ENCODE peak calls at places on chromosome X, in eight cellular contexts. One of them, this sample, is unnamed.

GRCh38 chrX:88604433-88605221 is 142.4 kb upstream of the CPXCR1 start:
- DNase-seq in neural crest cell: no peak
- DNase-seq in hepatocyte: peak; percentile 69
- DNase-seq in fibroblast of the aortic adventitia: no peak
- DNase-seq in tibial artery: no peak
- DNase-seq in ascending aorta: no peak
- DNase-seq in endothelial cell: no peak
- DNase-seq in GM13976: no peak
- DNase-seq in this sample: no peak

GRCh38 chrX:130170752-130171445 is 863 bp upstream of the RAB33A start:
- DNase-seq in neural crest cell: peak; percentile 57
- DNase-seq in hepatocyte: peak; percentile 36
- DNase-seq in fibroblast of the aortic adventitia: no peak
- DNase-seq in tibial artery: peak; percentile 65
- DNase-seq in ascending aorta: peak; percentile 66
- DNase-seq in endothelial cell: peak; percentile 19
- DNase-seq in GM13976: peak; percentile 80
- DNase-seq in this sample: peak; percentile 38

GRCh38 chrX:123330229-123330942 is 146.3 kb downstream of the GRIA3 start:
- DNase-seq in neural crest cell: no peak
- DNase-seq in hepatocyte: no peak
- DNase-seq in fibroblast of the aortic adventitia: no peak
- DNase-seq in tibial artery: no peak
- DNase-seq in ascending aorta: no peak
- DNase-seq in endothelial cell: no peak
- DNase-seq in GM13976: peak; percentile 10
- DNase-seq in this sample: no peak

GRCh38 chrX:24520472-24520871 is 55.4 kb downstream of the PDK3 start:
- DNase-seq in neural crest cell: no peak
- DNase-seq in hepatocyte: no peak
- DNase-seq in fibroblast of the aortic adventitia: no peak
- DNase-seq in tibial artery: no peak
- DNase-seq in ascending aorta: no peak
- DNase-seq in endothelial cell: no peak
- DNase-seq in GM13976: no peak
- DNase-seq in this sample: no peak

GRCh38 chrX:42128587-42128986 is 205.2 kb upstream of the CASK start:
- DNase-seq in neural crest cell: no peak
- DNase-seq in hepatocyte: no peak
- DNase-seq in fibroblast of the aortic adventitia: no peak
- DNase-seq in tibial artery: no peak
- DNase-seq in ascending aorta: no peak
- DNase-seq in endothelial cell: no peak
- DNase-seq in GM13976: no peak
- DNase-seq in this sample: no peak

GRCh38 chrX:134158821-134159512 is 78.0 kb upstream of the CCDC160 start:
- DNase-seq in neural crest cell: no peak
- DNase-seq in hepatocyte: no peak
- DNase-seq in fibroblast of the aortic adventitia: no peak
- DNase-seq in tibial artery: no peak
- DNase-seq in ascending aorta: no peak
- DNase-seq in endothelial cell: no peak
- DNase-seq in GM13976: no peak
- DNase-seq in this sample: no peak

GRCh38 chrX:6695717-6696116 is 160.8 kb upstream of the VCX3A start:
- DNase-seq in neural crest cell: no peak
- DNase-seq in hepatocyte: no peak
- DNase-seq in fibroblast of the aortic adventitia: no peak
- DNase-seq in tibial artery: no peak
- DNase-seq in ascending aorta: no peak
- DNase-seq in endothelial cell: no peak
- DNase-seq in GM13976: no peak
- DNase-seq in this sample: no peak

GRCh38 chrX:18151661-18152060 is 69.0 kb downstream of the BEND2 start:
- DNase-seq in neural crest cell: no peak
- DNase-seq in hepatocyte: no peak
- DNase-seq in fibroblast of the aortic adventitia: no peak
- DNase-seq in tibial artery: no peak
- DNase-seq in ascending aorta: no peak
- DNase-seq in endothelial cell: no peak
- DNase-seq in GM13976: no peak
- DNase-seq in this sample: no peak

GRCh38 chrX:151870603-151871002 is 42.1 kb upstream of the MAGEA4 start:
- DNase-seq in neural crest cell: no peak
- DNase-seq in hepatocyte: no peak
- DNase-seq in fibroblast of the aortic adventitia: peak; percentile 91
- DNase-seq in tibial artery: no peak
- DNase-seq in ascending aorta: no peak
- DNase-seq in endothelial cell: no peak
- DNase-seq in GM13976: no peak
- DNase-seq in this sample: no peak

GRCh38 chrX:21734175-21734574 is 23.7 kb downstream of the SMPX start:
- DNase-seq in neural crest cell: no peak
- DNase-seq in hepatocyte: peak; percentile 26
- DNase-seq in fibroblast of the aortic adventitia: no peak
- DNase-seq in tibial artery: no peak
- DNase-seq in ascending aorta: no peak
- DNase-seq in endothelial cell: no peak
- DNase-seq in GM13976: no peak
- DNase-seq in this sample: no peak

GRCh38 chrX:2498781-2499302 is 1.9 kb downstream of the DHRSX start:
- DNase-seq in neural crest cell: no peak
- DNase-seq in hepatocyte: peak; percentile 44
- DNase-seq in fibroblast of the aortic adventitia: peak; percentile 34
- DNase-seq in tibial artery: peak; percentile 69
- DNase-seq in ascending aorta: no peak
- DNase-seq in endothelial cell: no peak
- DNase-seq in GM13976: no peak
- DNase-seq in this sample: no peak

GRCh38 chrX:11446951-11447350 is 153.7 kb downstream of the AMELX start:
- DNase-seq in neural crest cell: no peak
- DNase-seq in hepatocyte: no peak
- DNase-seq in fibroblast of the aortic adventitia: peak; percentile 27
- DNase-seq in tibial artery: no peak
- DNase-seq in ascending aorta: no peak
- DNase-seq in endothelial cell: no peak
- DNase-seq in GM13976: no peak
- DNase-seq in this sample: no peak

GRCh38 chrX:154840856-154841255 is 6.4 kb upstream of the SMIM9 start:
- DNase-seq in neural crest cell: no peak
- DNase-seq in hepatocyte: peak; percentile 23
- DNase-seq in fibroblast of the aortic adventitia: peak; percentile 80
- DNase-seq in tibial artery: no peak
- DNase-seq in ascending aorta: no peak
- DNase-seq in endothelial cell: no peak
- DNase-seq in GM13976: peak; percentile 45
- DNase-seq in this sample: no peak

GRCh38 chrX:52979993-52980392 is 21.7 kb upstream of the FAM156A start:
- DNase-seq in neural crest cell: no peak
- DNase-seq in hepatocyte: no peak
- DNase-seq in fibroblast of the aortic adventitia: peak; percentile 14
- DNase-seq in tibial artery: no peak
- DNase-seq in ascending aorta: no peak
- DNase-seq in endothelial cell: no peak
- DNase-seq in GM13976: no peak
- DNase-seq in this sample: no peak

GRCh38 chrX:155068165-155068564 is 2.8 kb downstream of the CMC4 start:
- DNase-seq in neural crest cell: no peak
- DNase-seq in hepatocyte: no peak
- DNase-seq in fibroblast of the aortic adventitia: peak; percentile 38
- DNase-seq in tibial artery: no peak
- DNase-seq in ascending aorta: no peak
- DNase-seq in endothelial cell: no peak
- DNase-seq in GM13976: no peak
- DNase-seq in this sample: no peak

GRCh38 chrX:2550288-2551020 is 49.7 kb upstream of the DHRSX start:
- DNase-seq in neural crest cell: no peak
- DNase-seq in hepatocyte: peak; percentile 26
- DNase-seq in fibroblast of the aortic adventitia: no peak
- DNase-seq in tibial artery: no peak
- DNase-seq in ascending aorta: no peak
- DNase-seq in endothelial cell: no peak
- DNase-seq in GM13976: no peak
- DNase-seq in this sample: no peak

GRCh38 chrX:41334866-41335589 is 1.1 kb downstream of the DDX3X start:
- DNase-seq in neural crest cell: peak; percentile 8
- DNase-seq in hepatocyte: peak; percentile 70
- DNase-seq in fibroblast of the aortic adventitia: peak; percentile 70
- DNase-seq in tibial artery: peak; percentile 80
- DNase-seq in ascending aorta: peak; percentile 82
- DNase-seq in endothelial cell: peak; percentile 59
- DNase-seq in GM13976: peak; percentile 64
- DNase-seq in this sample: no peak

GRCh38 chrX:149830192-149830873 is 48.6 kb downstream of the MAGEA9 start:
- DNase-seq in neural crest cell: peak; percentile 25
- DNase-seq in hepatocyte: peak; percentile 33
- DNase-seq in fibroblast of the aortic adventitia: peak; percentile 33
- DNase-seq in tibial artery: no peak
- DNase-seq in ascending aorta: no peak
- DNase-seq in endothelial cell: peak; percentile 26
- DNase-seq in GM13976: no peak
- DNase-seq in this sample: no peak

DNA sequence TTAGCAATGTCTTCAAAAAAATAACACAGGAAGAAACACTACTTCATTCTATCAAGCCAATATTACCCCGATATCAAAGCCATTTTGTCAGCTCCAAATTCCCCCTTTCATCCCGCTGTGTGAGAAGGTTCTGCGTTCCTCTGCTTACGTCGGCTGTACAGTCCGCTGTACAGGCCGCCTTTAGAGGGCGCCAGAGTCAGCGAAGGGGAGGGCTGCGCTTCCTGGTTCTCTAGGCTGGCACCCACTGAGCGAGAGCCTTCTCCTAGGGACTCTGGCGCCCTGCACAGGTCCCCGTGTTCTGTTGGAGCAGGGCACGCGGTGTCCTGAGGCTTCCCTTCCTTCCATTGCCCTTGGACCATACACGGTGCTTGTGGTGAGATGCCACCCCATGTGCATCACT is 25.3 kb upstream of the CT45A1 start:
- DNase-seq in neural crest cell: no peak
- DNase-seq in hepatocyte: no peak
- DNase-seq in fibroblast of the aortic adventitia: no peak
- DNase-seq in tibial artery: no peak
- DNase-seq in ascending aorta: no peak
- DNase-seq in endothelial cell: peak; percentile 31
- DNase-seq in GM13976: no peak
- DNase-seq in this sample: no peak
- TF ChIP-seq CTCF in neural crest cell: peak; percentile 28
- TF ChIP-seq CTCF in hepatocyte: no peak
- TF ChIP-seq CTCF in fibroblast of the aortic adventitia: no peak
- TF ChIP-seq CTCF in tibial artery: no peak
- TF ChIP-seq CTCF in ascending aorta: no peak
- TF ChIP-seq CTCF in endothelial cell: no peak
- TF ChIP-seq CTCF in GM13976: peak; percentile 1
- TF ChIP-seq CTCF in this sample: no peak

DNA sequence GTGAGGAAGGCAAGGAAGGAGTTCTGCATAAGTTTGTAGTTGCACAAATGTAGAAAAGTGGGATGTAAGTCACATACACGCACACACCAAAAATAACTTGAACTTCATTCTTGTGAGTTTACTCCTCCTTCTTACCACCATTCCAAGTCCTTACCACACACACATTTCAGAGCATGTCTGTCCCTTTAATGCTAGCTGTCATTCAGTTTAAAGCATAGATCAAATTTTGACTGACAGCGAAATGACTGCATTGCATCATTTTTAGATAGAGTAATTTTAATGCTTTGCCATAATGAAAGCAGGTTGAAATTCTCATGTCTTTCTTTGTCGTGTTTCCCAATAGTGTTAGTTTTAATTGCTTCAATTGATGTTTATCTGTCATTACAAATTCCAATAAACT is 629.6 kb upstream of the HTR2C start:
- DNase-seq in neural crest cell: no peak
- DNase-seq in hepatocyte: no peak
- DNase-seq in fibroblast of the aortic adventitia: no peak
- DNase-seq in tibial artery: no peak
- DNase-seq in ascending aorta: no peak
- DNase-seq in endothelial cell: no peak
- DNase-seq in GM13976: no peak
- DNase-seq in this sample: no peak
- TF ChIP-seq CTCF in neural crest cell: no peak
- TF ChIP-seq CTCF in hepatocyte: no peak
- TF ChIP-seq CTCF in fibroblast of the aortic adventitia: no peak
- TF ChIP-seq CTCF in tibial artery: no peak
- TF ChIP-seq CTCF in ascending aorta: no peak
- TF ChIP-seq CTCF in endothelial cell: no peak
- TF ChIP-seq CTCF in GM13976: no peak
- TF ChIP-seq CTCF in this sample: no peak

GRCh38 chrX:120514236-120514635 is 45.1 kb upstream of the LAMP2 start:
- DNase-seq in neural crest cell: no peak
- DNase-seq in hepatocyte: peak; percentile 24
- DNase-seq in fibroblast of the aortic adventitia: peak; percentile 37
- DNase-seq in tibial artery: no peak
- DNase-seq in ascending aorta: no peak
- DNase-seq in endothelial cell: peak; percentile 2
- DNase-seq in GM13976: peak; percentile 15
- DNase-seq in this sample: no peak
- TF ChIP-seq CTCF in neural crest cell: peak; percentile 45
- TF ChIP-seq CTCF in hepatocyte: peak; percentile 39
- TF ChIP-seq CTCF in fibroblast of the aortic adventitia: peak; percentile 38
- TF ChIP-seq CTCF in tibial artery: peak; percentile 6
- TF ChIP-seq CTCF in ascending aorta: no peak
- TF ChIP-seq CTCF in endothelial cell: no peak
- TF ChIP-seq CTCF in GM13976: peak; percentile 33
- TF ChIP-seq CTCF in this sample: no peak

DNA sequence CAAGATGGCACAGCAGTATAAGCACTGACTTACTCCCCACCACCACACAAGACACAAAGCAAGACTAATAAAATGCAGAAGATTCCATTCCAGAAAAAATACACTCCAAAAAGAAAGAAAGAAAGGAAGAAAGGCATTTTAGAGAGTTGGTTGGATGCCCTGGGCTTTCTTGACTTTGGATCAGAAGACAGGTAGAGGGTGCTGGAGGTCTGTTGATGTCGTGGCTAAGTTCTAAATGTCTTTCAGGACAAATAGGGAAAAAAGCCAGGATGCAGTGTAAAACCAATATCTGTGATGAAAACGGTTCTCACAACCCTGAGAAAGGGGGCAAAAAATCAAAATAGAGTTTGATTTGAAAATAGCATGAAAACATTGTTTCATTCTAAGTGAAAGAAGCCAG is 555.2 kb upstream of the PRKX start:
- DNase-seq in neural crest cell: no peak
- DNase-seq in hepatocyte: no peak
- DNase-seq in fibroblast of the aortic adventitia: no peak
- DNase-seq in tibial artery: no peak
- DNase-seq in ascending aorta: no peak
- DNase-seq in endothelial cell: no peak
- DNase-seq in GM13976: no peak
- DNase-seq in this sample: no peak
- TF ChIP-seq CTCF in neural crest cell: no peak
- TF ChIP-seq CTCF in hepatocyte: peak; percentile 22
- TF ChIP-seq CTCF in fibroblast of the aortic adventitia: no peak
- TF ChIP-seq CTCF in tibial artery: no peak
- TF ChIP-seq CTCF in ascending aorta: no peak
- TF ChIP-seq CTCF in endothelial cell: no peak
- TF ChIP-seq CTCF in GM13976: no peak
- TF ChIP-seq CTCF in this sample: no peak

This sample was measured in activated B cell treated with CpG ODN at 0.5 μM for 24 hours.